ENCODE peak calls at places on chromosomes 4 and X, in six cellular contexts. One of them, this sample, is unnamed. For H3K9me3, the result is how much of the 10 kb centered on the place peaks cover.

GRCh38 chr4:10731162-10731561 is 46.6 kb upstream of the CLNK start:
- DNase-seq in A549: no peak
- DNase-seq in fibroblast of lung: no peak
- DNase-seq in endothelial cell of umbilical vein: no peak
- DNase-seq in cardiac muscle cell: no peak
- DNase-seq in PC-3: no peak
- DNase-seq in this sample: no peak

GRCh38 chr4:8582016-8582415 is 1.8 kb downstream of the GPR78 start:
- DNase-seq in fibroblast of lung: no peak
- DNase-seq in PC-3: no peak
- DNase-seq in cardiac muscle cell: no peak
- DNase-seq in endothelial cell of umbilical vein: no peak
- DNase-seq in A549: no peak
- DNase-seq in this sample: no peak

GRCh38 chr4:124019749-124020549 is 623.4 kb downstream of the SPRY1 start:
- DNase-seq in endothelial cell of umbilical vein: no peak
- DNase-seq in fibroblast of lung: no peak
- DNase-seq in cardiac muscle cell: no peak
- DNase-seq in A549: no peak
- DNase-seq in PC-3: no peak
- DNase-seq in this sample: no peak

GRCh38 chr4:80065601-80066000 is 7.4 kb downstream of the ANTXR2 start:
- DNase-seq in cardiac muscle cell: no peak
- DNase-seq in PC-3: no peak
- DNase-seq in A549: no peak
- DNase-seq in endothelial cell of umbilical vein: no peak
- DNase-seq in fibroblast of lung: no peak
- DNase-seq in this sample: no peak

GRCh38 chr4:57074753-57075152 is 35.4 kb downstream of the IGFBP7 start:
- DNase-seq in endothelial cell of umbilical vein: no peak
- DNase-seq in fibroblast of lung: peak
- DNase-seq in cardiac muscle cell: no peak
- DNase-seq in A549: no peak
- DNase-seq in PC-3: peak
- DNase-seq in this sample: no peak

GRCh38 chr4:150769235-150769634 is 187.3 kb downstream of the MAB21L2 start:
- DNase-seq in fibroblast of lung: peak
- DNase-seq in PC-3: peak
- DNase-seq in A549: peak
- DNase-seq in cardiac muscle cell: no peak
- DNase-seq in endothelial cell of umbilical vein: peak
- DNase-seq in this sample: no peak

GRCh38 chr4:1868293-1868692 is 2.9 kb upstream of the NSD2 start:
- DNase-seq in cardiac muscle cell: no peak
- DNase-seq in endothelial cell of umbilical vein: no peak
- DNase-seq in PC-3: no peak
- DNase-seq in A549: no peak
- DNase-seq in fibroblast of lung: no peak
- DNase-seq in this sample: no peak

GRCh38 chr4:137635108-137635507 is 102.8 kb upstream of the PCDH18 start:
- DNase-seq in A549: no peak
- DNase-seq in PC-3: peak
- DNase-seq in endothelial cell of umbilical vein: no peak
- DNase-seq in fibroblast of lung: no peak
- DNase-seq in cardiac muscle cell: no peak
- DNase-seq in this sample: no peak

GRCh38 chrX:107447642-107448041 is 1.8 kb upstream of the FRMPD3 start:
- DNase-seq in A549: no peak
- DNase-seq in endothelial cell of umbilical vein: no peak
- DNase-seq in PC-3: no peak
- DNase-seq in fibroblast of lung: no peak
- DNase-seq in cardiac muscle cell: no peak
- DNase-seq in this sample: no peak

GRCh38 chr4:142909908-142910307 is 63.8 kb upstream of the INPP4B start:
- DNase-seq in cardiac muscle cell: no peak
- DNase-seq in fibroblast of lung: peak
- DNase-seq in A549: no peak
- DNase-seq in endothelial cell of umbilical vein: no peak
- DNase-seq in PC-3: no peak
- DNase-seq in this sample: no peak

GRCh38 chrX:154696328-154697045 is 43.1 kb upstream of the CTAG2 start:
- DNase-seq in endothelial cell of umbilical vein: peak
- DNase-seq in fibroblast of lung: peak
- DNase-seq in cardiac muscle cell: no peak
- DNase-seq in A549: no peak
- DNase-seq in PC-3: peak
- DNase-seq in this sample: no peak

GRCh38 chr4:4658051-4658450 is 116.2 kb upstream of the STX18 start:
- DNase-seq in A549: no peak
- DNase-seq in fibroblast of lung: peak
- DNase-seq in endothelial cell of umbilical vein: no peak
- DNase-seq in cardiac muscle cell: no peak
- DNase-seq in PC-3: peak
- DNase-seq in this sample: no peak

GRCh38 chr4:188930822-188931221 is 791.6 kb downstream of the TRIML1 start:
- DNase-seq in cardiac muscle cell: no peak
- DNase-seq in fibroblast of lung: no peak
- DNase-seq in A549: no peak
- DNase-seq in PC-3: no peak
- DNase-seq in endothelial cell of umbilical vein: no peak
- DNase-seq in this sample: no peak

GRCh38 chrX:109967151-109967550 is 35.8 kb upstream of the TMEM164 start:
- DNase-seq in PC-3: peak
- DNase-seq in endothelial cell of umbilical vein: no peak
- DNase-seq in cardiac muscle cell: no peak
- DNase-seq in A549: no peak
- DNase-seq in fibroblast of lung: no peak
- DNase-seq in this sample: no peak

GRCh38 chr4:169103966-169104412 is 93.9 kb upstream of the CBR4 start:
- DNase-seq in endothelial cell of umbilical vein: no peak
- DNase-seq in cardiac muscle cell: peak
- DNase-seq in PC-3: peak
- DNase-seq in A549: no peak
- DNase-seq in fibroblast of lung: no peak
- DNase-seq in this sample: no peak

GRCh38 chr4:112225157-112225556 is 6.4 kb upstream of the AP1AR start:
- DNase-seq in PC-3: no peak
- DNase-seq in fibroblast of lung: no peak
- DNase-seq in endothelial cell of umbilical vein: no peak
- DNase-seq in cardiac muscle cell: no peak
- DNase-seq in A549: no peak
- DNase-seq in this sample: no peak

GRCh38 chr4:101160792-101161592 is 186.3 kb downstream of the PPP3CA start:
- DNase-seq in cardiac muscle cell: no peak
- DNase-seq in fibroblast of lung: no peak
- DNase-seq in A549: no peak
- DNase-seq in PC-3: peak
- DNase-seq in endothelial cell of umbilical vein: no peak
- DNase-seq in this sample: no peak

GRCh38 chr4:101158507-101158906 is 188.8 kb downstream of the PPP3CA start:
- DNase-seq in cardiac muscle cell: no peak
- DNase-seq in PC-3: no peak
- DNase-seq in A549: no peak
- DNase-seq in fibroblast of lung: no peak
- DNase-seq in endothelial cell of umbilical vein: no peak
- DNase-seq in this sample: no peak

GRCh38 chr4:101169044-101170014 is 178.0 kb downstream of the PPP3CA start:
- DNase-seq in A549: no peak
- DNase-seq in PC-3: peak
- DNase-seq in fibroblast of lung: peak
- DNase-seq in endothelial cell of umbilical vein: peak
- DNase-seq in cardiac muscle cell: peak
- DNase-seq in this sample: no peak

GRCh38 chr4:101162990-101163380 is 184.3 kb downstream of the PPP3CA start:
- DNase-seq in A549: no peak
- DNase-seq in endothelial cell of umbilical vein: no peak
- DNase-seq in cardiac muscle cell: no peak
- DNase-seq in PC-3: no peak
- DNase-seq in fibroblast of lung: no peak
- DNase-seq in this sample: no peak

DNA sequence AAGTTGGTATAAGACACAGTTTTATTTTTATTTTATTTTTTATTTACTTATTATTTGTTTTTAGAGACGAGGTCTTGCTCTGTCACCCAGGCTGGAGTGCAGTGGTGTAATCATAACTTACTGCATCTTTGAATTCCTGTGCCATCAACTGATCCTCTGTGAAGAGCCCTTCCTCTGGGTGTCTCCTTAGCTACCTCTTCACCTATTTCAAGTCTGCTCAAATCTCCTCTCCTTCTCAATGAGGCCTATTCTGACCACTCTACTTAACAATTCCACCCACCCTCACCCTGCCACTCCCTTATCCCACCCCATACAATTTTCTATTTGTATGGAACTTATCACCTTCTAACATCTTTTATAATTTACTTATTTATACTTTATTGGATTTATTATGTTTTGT is 183.4 kb downstream of the PPP3CA start:
- DNase-seq in PC-3: no peak
- DNase-seq in A549: no peak
- DNase-seq in fibroblast of lung: peak
- DNase-seq in endothelial cell of umbilical vein: no peak
- DNase-seq in cardiac muscle cell: no peak
- DNase-seq in this sample: no peak
- H3K9me3 ChIP-seq in PC-3: under half
- H3K9me3 ChIP-seq in A549: under half
- H3K9me3 ChIP-seq in fibroblast of lung: under half
- H3K9me3 ChIP-seq in endothelial cell of umbilical vein: under half
- H3K9me3 ChIP-seq in cardiac muscle cell: under half
- H3K9me3 ChIP-seq in this sample: under half

GRCh38 chr4:110632506-110633357 is 9.9 kb upstream of the PITX2 start:
- DNase-seq in PC-3: no peak
- DNase-seq in fibroblast of lung: no peak
- DNase-seq in cardiac muscle cell: no peak
- DNase-seq in A549: no peak
- DNase-seq in endothelial cell of umbilical vein: no peak
- DNase-seq in this sample: no peak
- H3K9me3 ChIP-seq in PC-3: under half
- H3K9me3 ChIP-seq in fibroblast of lung: under half
- H3K9me3 ChIP-seq in cardiac muscle cell: under half
- H3K9me3 ChIP-seq in A549: under half
- H3K9me3 ChIP-seq in endothelial cell of umbilical vein: under half
- H3K9me3 ChIP-seq in this sample: under half

DNA sequence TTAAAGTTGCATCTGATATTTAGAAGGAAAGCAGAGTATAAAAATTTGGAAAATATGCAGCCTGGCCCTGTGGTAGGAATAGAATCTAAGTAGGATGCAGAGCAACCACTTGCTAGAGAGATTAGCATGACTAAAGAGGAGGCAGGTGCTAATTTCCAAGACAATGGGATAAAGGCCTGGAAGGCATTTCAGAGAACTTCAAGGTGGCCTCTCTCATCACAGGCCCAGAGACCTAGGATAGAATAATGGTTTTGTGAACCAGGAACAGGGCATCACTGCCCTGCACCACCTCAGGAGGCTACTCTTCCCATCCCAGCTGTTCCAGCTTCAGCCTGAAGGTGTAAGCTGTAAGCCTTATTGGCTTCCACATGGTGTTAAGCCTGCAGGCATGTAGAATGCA is 621.7 kb upstream of the HS3ST1 start:
- DNase-seq in A549: no peak
- DNase-seq in fibroblast of lung: no peak
- DNase-seq in endothelial cell of umbilical vein: no peak
- DNase-seq in PC-3: no peak
- DNase-seq in cardiac muscle cell: no peak
- DNase-seq in this sample: no peak
- H3K9me3 ChIP-seq in A549: under half
- H3K9me3 ChIP-seq in fibroblast of lung: under half
- H3K9me3 ChIP-seq in endothelial cell of umbilical vein: under half
- H3K9me3 ChIP-seq in PC-3: under half
- H3K9me3 ChIP-seq in cardiac muscle cell: under half
- H3K9me3 ChIP-seq in this sample: under half

DNA sequence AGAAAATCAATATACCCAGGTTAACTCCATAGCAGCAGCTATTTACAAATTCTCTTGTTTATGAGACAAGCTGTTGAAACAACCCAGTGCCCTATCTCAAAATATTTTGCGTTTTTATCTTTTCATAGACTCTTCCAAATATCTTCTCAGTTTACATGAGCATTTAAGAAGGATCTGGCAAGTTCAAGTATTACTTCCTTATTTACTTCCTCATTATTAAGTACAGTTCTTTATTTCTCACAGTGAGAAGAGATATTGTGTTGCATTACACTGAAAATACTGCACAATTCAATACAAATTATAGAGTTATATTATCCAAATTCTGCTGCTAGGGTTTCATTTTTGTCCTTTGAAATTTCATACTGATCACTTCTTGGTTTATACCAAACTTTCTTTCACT is 43.6 kb upstream of the UCP1 start:
- DNase-seq in PC-3: no peak
- DNase-seq in cardiac muscle cell: no peak
- DNase-seq in A549: no peak
- DNase-seq in endothelial cell of umbilical vein: no peak
- DNase-seq in fibroblast of lung: no peak
- DNase-seq in this sample: no peak
- H3K9me3 ChIP-seq in PC-3: under half
- H3K9me3 ChIP-seq in cardiac muscle cell: under half
- H3K9me3 ChIP-seq in A549: under half
- H3K9me3 ChIP-seq in endothelial cell of umbilical vein: under half
- H3K9me3 ChIP-seq in fibroblast of lung: under half
- H3K9me3 ChIP-seq in this sample: under half

This sample was measured in T-helper 17 cell.